ENCODE peak calls at places on chromosomes 3 and 15, in ten cellular contexts. S, X, N, M, A, W, R, U, B and J are unnamed samples.

GRCh38 chr15:41945701-41946100 is 26.7 kb downstream of the EHD4 start:
- DNase-seq in S (no peak), X (no peak), N (no peak), M (no peak), A (no peak), W (no peak), R (no peak), U (no peak), B (no peak), J (no peak)

GRCh38 chr15:90315276-90315982 is 36.7 kb upstream of the ZNF774 start:
- DNase-seq in S (no peak), X (no peak), N (no peak), M (peak), A (peak), W (no peak), R (peak), U (no peak), B (peak), J (no peak)

GRCh38 chr3:196740476-196741400 is 1.1 kb downstream of the PAK2 start:
- DNase-seq in S (no peak), X (peak), N (peak), M (peak), A (peak), W (peak), R (no peak), U (no peak), B (no peak), J (peak)

GRCh38 chr3:161035711-161036110 is 69.4 kb downstream of the B3GALNT1 start:
- DNase-seq in S (no peak), X (no peak), N (no peak), M (no peak), A (no peak), W (no peak), R (no peak), U (no peak), B (no peak), J (no peak)

GRCh38 chr15:52019394-52020252 is 604 bp downstream of the MAPK6 start:
- DNase-seq in S (peak), X (peak), N (peak), M (peak), A (peak), W (peak), R (peak), U (peak), B (peak), J (peak)

GRCh38 chr3:58332575-58333179 is at the start of gene PXK:
- DNase-seq in S (no peak), X (peak), N (peak), M (peak), A (peak), W (peak), R (peak), U (peak), B (peak), J (peak)

GRCh38 chr3:71104586-71104985 is 478.9 kb downstream of the FOXP1 start:
- DNase-seq in S (no peak), X (no peak), N (no peak), M (no peak), A (no peak), W (no peak), R (no peak), U (no peak), B (no peak), J (no peak)

GRCh38 chr3:155853214-155854146 is 747 bp downstream of the SLC33A1 start:
- DNase-seq in S (no peak), X (no peak), N (peak), M (peak), A (peak), W (peak), R (no peak), U (no peak), B (no peak), J (peak)

GRCh38 chr15:101250331-101250730 is 1.5 kb downstream of the CHSY1 start:
- DNase-seq in S (peak), X (no peak), N (no peak), M (no peak), A (peak), W (no peak), R (no peak), U (no peak), B (peak), J (no peak)